ENCODE peak calls at places on chromosomes 7 and 10, in eight cellular contexts. W, L, P, A, F, V, H and M are unnamed samples.

GRCh38 chr10:18681366-18681765 is 22.1 kb downstream of the ARL5B start:
- DNase-seq in F (no peak), A (no peak), P (no peak), H (no peak), W (no peak), L (no peak), V (no peak), M (no peak)

GRCh38 chr10:124624456-124624855 is 119.7 kb downstream of the FAM53B start:
- DNase-seq in L (no peak), H (no peak), W (no peak), V (no peak), P (no peak), F (no peak), A (no peak), M (no peak)

GRCh38 chr7:9937944-9938631 is 1035.6 kb upstream of the PHF14 start:
- DNase-seq in W (peak; percentile 8), H (no peak), V (no peak), A (no peak), L (no peak), F (no peak), P (no peak), M (no peak)

GRCh38 chr7:836429-836828 is 4.2 kb downstream of the SUN1 start:
- DNase-seq in L (no peak), A (no peak), F (no peak), W (no peak), V (no peak), H (peak; percentile 72), P (peak; percentile 54), M (peak; percentile 59)

GRCh38 chr7:94584113-94584512 is 71.8 kb downstream of the SGCE start:
- DNase-seq in F (no peak), W (no peak), H (no peak), V (no peak), A (no peak), L (no peak), P (peak; percentile 3), M (no peak)

GRCh38 chr10:125786547-125786946 is 10.9 kb upstream of the MMP21 start:
- DNase-seq in P (no peak), H (no peak), A (no peak), V (no peak), L (no peak), F (no peak), W (no peak), M (no peak)

GRCh38 chr7:7772385-7772784 is 54.0 kb upstream of the RPA3 start:
- DNase-seq in F (no peak), A (no peak), P (no peak), H (no peak), W (no peak), V (no peak), L (no peak), M (no peak)

GRCh38 chr10:73802276-73802991 is 9.0 kb downstream of the NDST2 start:
- DNase-seq in F (no peak), L (no peak), A (no peak), H (peak; percentile 32), W (no peak), V (no peak), P (no peak), M (no peak)

GRCh38 chr7:156892086-156892800 is 740 bp downstream of the LMBR1 start:
- DNase-seq in V (no peak), P (peak; percentile 47), W (no peak), A (peak; percentile 80), F (peak; percentile 57), H (peak; percentile 92), L (peak; percentile 67), M (peak; percentile 49)

GRCh38 chr7:39603931-39604330 is 19.4 kb upstream of the RALA start:
- DNase-seq in W (no peak), A (no peak), H (no peak), P (no peak), V (no peak), F (no peak), L (no peak), M (no peak)

GRCh38 chr7:30859940-30860623 is 51.6 kb upstream of the AQP1 start:
- DNase-seq in P (peak; percentile 52), W (no peak), H (no peak), F (no peak), L (no peak), V (no peak), A (no peak), M (no peak)

GRCh38 chr7:94149776-94150545 is 145.8 kb upstream of the BET1 start:
- DNase-seq in L (no peak), P (no peak), V (no peak), F (no peak), H (no peak), A (no peak), W (no peak), M (no peak)

DNA sequence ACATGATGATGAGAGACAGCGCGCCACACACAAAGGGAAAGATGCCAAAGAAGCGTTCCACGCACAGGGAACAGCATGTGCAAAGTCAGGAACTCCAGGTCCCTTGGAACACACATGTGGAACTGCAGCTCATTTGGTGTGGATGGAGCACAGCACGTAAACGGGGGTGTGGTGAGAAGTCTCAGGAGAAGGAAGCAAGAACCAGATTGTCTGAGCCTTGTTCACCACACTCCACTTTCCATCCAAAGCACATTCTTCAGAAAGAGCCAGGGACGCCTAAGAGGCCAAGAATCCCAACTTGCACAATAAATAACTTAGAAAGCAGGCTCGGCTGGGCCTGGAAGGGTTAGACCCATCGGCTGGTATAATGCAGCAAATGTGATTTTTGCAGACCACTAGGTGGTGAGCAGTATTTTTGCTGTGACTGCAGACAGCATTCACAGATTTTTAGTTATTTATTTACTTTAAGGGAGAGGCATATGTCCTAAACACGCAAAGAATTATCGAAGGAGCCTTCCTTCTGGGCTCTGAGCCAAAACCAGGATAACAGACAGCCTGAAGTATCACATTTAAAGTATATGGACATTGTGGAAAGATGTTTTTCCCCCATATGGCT is 27.9 kb upstream of the ASCC1 start:
- DNase-seq in V (no peak), W (no peak), H (no peak), A (no peak), F (peak; percentile 68), L (no peak), P (peak; percentile 84), M (peak; percentile 83)
- H3K4me1 ChIP-seq in V (peaks cover 59% of the 10 kb centered on the region), W (peaks cover 27% of the 10 kb centered on the region), H (peaks cover 21% of the 10 kb centered on the region), A (peaks cover 5% of the 10 kb centered on the region), F (peaks cover 65% of the 10 kb centered on the region), L (peaks cover 73% of the 10 kb centered on the region), P (peaks cover 12% of the 10 kb centered on the region), M (peaks cover 18% of the 10 kb centered on the region)

GRCh38 chr10:7475954-7476353 is 65.1 kb upstream of the SFMBT2 start:
- DNase-seq in F (no peak), V (no peak), P (no peak), W (no peak), L (no peak), H (no peak), A (no peak), M (no peak)

GRCh38 chr10:7474388-7474787 is 63.6 kb upstream of the SFMBT2 start:
- DNase-seq in V (no peak), A (no peak), F (no peak), H (no peak), L (no peak), W (no peak), P (no peak), M (no peak)

GRCh38 chr10:7471720-7472367 is 61.0 kb upstream of the SFMBT2 start:
- DNase-seq in L (no peak), F (no peak), A (no peak), H (no peak), W (no peak), P (peak; percentile 13), V (no peak), M (no peak)

GRCh38 chr10:7475046-7475860 is 64.4 kb upstream of the SFMBT2 start:
- DNase-seq in F (peak; percentile 29), P (no peak), W (no peak), H (peak; percentile 79), L (no peak), V (no peak), A (peak; percentile 77), M (no peak)

GRCh38 chr10:7473474-7473873 is 62.6 kb upstream of the SFMBT2 start:
- DNase-seq in H (no peak), P (no peak), W (no peak), L (no peak), V (no peak), F (no peak), A (no peak), M (no peak)
- H3K4me1 ChIP-seq in H (peaks cover 3% of the 10 kb centered on the region), P (no peaks in the 10 kb centered on the region), W (no peaks in the 10 kb centered on the region), L (peaks cover 20% of the 10 kb centered on the region), V (no peaks in the 10 kb centered on the region), F (no peaks in the 10 kb centered on the region), A (peaks cover 5% of the 10 kb centered on the region), M (no peaks in the 10 kb centered on the region)

GRCh38 chr7:88964418-88964817 is 168.9 kb upstream of the TEX47 start:
- DNase-seq in P (no peak), L (no peak), F (no peak), H (no peak), A (no peak), W (no peak), V (no peak), M (no peak)

DNA sequence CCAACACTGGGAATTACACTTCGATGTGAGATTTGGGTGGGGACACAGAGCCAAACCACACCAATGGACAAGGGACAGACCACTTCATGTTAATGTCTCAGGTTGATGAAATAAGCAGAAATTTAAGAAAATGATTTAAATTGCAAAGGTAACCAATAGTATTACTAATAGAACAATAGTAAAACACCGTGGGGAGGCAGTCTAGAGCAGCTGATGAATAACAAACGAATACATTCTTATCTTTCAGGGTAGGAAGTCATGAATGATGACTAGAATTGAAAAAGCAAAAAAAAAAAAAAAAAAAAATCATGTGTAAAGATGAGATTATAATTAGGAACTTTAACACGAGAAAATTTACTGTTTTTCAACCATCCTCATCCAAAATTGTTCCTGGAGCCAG is 171.9 kb upstream of the TEX47 start:
- DNase-seq in L (no peak), W (no peak), H (no peak), F (no peak), P (no peak), A (no peak), V (no peak), M (no peak)
- H3K4me1 ChIP-seq in L (no peaks in the 10 kb centered on the region), W (no peaks in the 10 kb centered on the region), H (no peaks in the 10 kb centered on the region), F (no peaks in the 10 kb centered on the region), P (no peaks in the 10 kb centered on the region), A (no peaks in the 10 kb centered on the region), V (no peaks in the 10 kb centered on the region), M (no peaks in the 10 kb centered on the region)

GRCh38 chr10:69734797-69735468 is 66.8 kb upstream of the COL13A1 start:
- DNase-seq in F (peak; percentile 35), H (no peak), P (no peak), L (no peak), A (no peak), V (no peak), W (no peak), M (no peak)
- H3K4me1 ChIP-seq in F (peaks cover 75% of the 10 kb centered on the region), H (peaks cover 12% of the 10 kb centered on the region), P (no peaks in the 10 kb centered on the region), L (peaks cover 6% of the 10 kb centered on the region), A (no peaks in the 10 kb centered on the region), V (no peaks in the 10 kb centered on the region), W (no peaks in the 10 kb centered on the region), M (no peaks in the 10 kb centered on the region)

GRCh38 chr10:19832624-19833507 is 16.6 kb downstream of the PLXDC2 start:
- DNase-seq in A (peak; percentile 46), P (no peak), W (no peak), H (no peak), L (no peak), V (no peak), F (no peak), M (no peak)
- H3K4me1 ChIP-seq in A (peaks cover 11% of the 10 kb centered on the region), P (no peaks in the 10 kb centered on the region), W (no peaks in the 10 kb centered on the region), H (peaks cover 9% of the 10 kb centered on the region), L (no peaks in the 10 kb centered on the region), V (peaks cover 21% of the 10 kb centered on the region), F (peaks cover 7% of the 10 kb centered on the region), M (no peaks in the 10 kb centered on the region)

DNA sequence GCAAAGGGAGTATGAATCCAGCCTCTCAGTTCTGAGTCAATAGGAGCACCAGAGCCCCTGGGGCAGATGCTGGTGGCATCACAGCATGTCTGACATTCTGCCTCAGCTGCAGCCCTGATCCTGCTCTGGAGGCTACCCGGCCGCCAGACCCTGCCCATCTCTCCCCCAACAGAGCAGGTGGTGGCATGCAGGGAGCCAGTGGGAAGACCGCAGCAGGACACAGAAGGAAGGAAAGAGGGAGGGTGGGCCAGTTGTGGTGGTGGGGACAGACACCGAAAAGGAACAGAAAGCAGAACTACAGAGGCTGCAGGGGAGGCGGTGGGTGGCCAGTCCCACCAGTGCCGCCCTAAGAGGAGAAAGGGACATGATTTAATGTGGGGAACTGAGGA is 35.3 kb downstream of the BLNK start:
- DNase-seq in A (no peak), W (no peak), H (no peak), P (no peak), L (no peak), F (no peak), V (no peak), M (no peak)
- H3K4me1 ChIP-seq in A (no peaks in the 10 kb centered on the region), W (no peaks in the 10 kb centered on the region), H (no peaks in the 10 kb centered on the region), P (no peaks in the 10 kb centered on the region), L (no peaks in the 10 kb centered on the region), F (no peaks in the 10 kb centered on the region), V (no peaks in the 10 kb centered on the region), M (no peaks in the 10 kb centered on the region)